ENCODE peak calls at places on chromosomes 11 and 22, in four cellular contexts. L, I, O and C are unnamed samples.

GRCh38 chr22:47073101-47073500 is 310.7 kb downstream of the TBC1D22A start:
- DNase-seq in L (no peak), I (no peak), O (no peak), C (no peak)

GRCh38 chr11:65182258-65183170 is 786 bp downstream of the CAPN1 start:
- DNase-seq in L (peak), O (peak), I (no peak), C (no peak)

GRCh38 chr11:122439911-122440782 is 215.4 kb upstream of the UBASH3B start:
- DNase-seq in L (no peak), I (no peak), O (peak), C (peak)

GRCh38 chr22:49398646-49399045 is 429.0 kb downstream of the BRD1 start:
- DNase-seq in L (no peak), I (no peak), O (no peak), C (no peak)

GRCh38 chr11:130801287-130802146 is 114.8 kb downstream of the SNX19 start:
- DNase-seq in L (no peak), O (no peak), I (no peak), C (peak)

GRCh38 chr11:124817036-124817435 is 16.8 kb upstream of the MSANTD2 start:
- DNase-seq in L (no peak), O (no peak), I (no peak), C (no peak)

GRCh38 chr22:25406510-25407210 is 157.8 kb upstream of the GRK3 start:
- DNase-seq in I (no peak), O (no peak), L (no peak), C (no peak)

GRCh38 chr11:5291207-5291838 is 10.4 kb downstream of the OR51B4 start:
- DNase-seq in L (peak), O (peak), I (no peak), C (peak)

GRCh38 chr11:26599421-26599820 is 27.4 kb upstream of the MUC15 start:
- DNase-seq in I (no peak), O (peak), L (no peak), C (no peak)

GRCh38 chr22:50612168-50612714 is 11.6 kb downstream of the MAPK8IP2 start:
- DNase-seq in L (no peak), I (no peak), O (no peak), C (no peak)

GRCh38 chr11:12359761-12360160 is 17.6 kb upstream of the PARVA start:
- DNase-seq in O (no peak), L (no peak), I (no peak), C (peak)

GRCh38 chr11:19632435-19632834 is 80.2 kb upstream of the NAV2 start:
- DNase-seq in I (no peak), O (no peak), L (no peak), C (peak)

GRCh38 chr11:19631657-19632325 is 80.8 kb upstream of the NAV2 start:
- DNase-seq in O (no peak), L (no peak), I (no peak), C (no peak)

GRCh38 chr11:19625438-19625837 is 87.2 kb upstream of the NAV2 start:
- DNase-seq in L (no peak), I (no peak), O (no peak), C (peak)

GRCh38 chr11:19627566-19627965 is 85.1 kb upstream of the NAV2 start:
- DNase-seq in L (no peak), O (no peak), I (no peak), C (no peak)

DNA sequence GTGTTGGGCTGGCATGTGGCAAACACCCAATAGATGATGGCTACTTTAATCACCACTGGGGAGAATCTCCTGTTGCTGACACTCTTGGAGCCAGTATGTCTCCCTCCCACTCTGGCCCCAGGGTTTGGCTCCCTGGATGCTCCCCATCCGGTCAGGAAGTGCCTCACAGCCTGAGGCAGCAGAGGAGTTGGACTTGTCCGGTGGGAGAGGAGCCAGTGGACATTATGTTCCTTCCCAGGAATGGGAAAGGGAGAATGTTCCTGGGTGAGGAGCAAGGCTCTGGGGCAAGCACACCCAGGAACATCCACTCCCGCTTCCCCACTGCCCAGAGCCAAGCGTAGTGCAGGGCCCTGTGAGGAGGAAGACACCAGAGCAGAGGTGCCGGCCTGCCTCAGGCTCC is 84.6 kb upstream of the NAV2 start:
- DNase-seq in O (no peak), I (no peak), L (no peak), C (peak)
- TF ChIP-seq CEBPB in O (no peak), I (no peak), L (no peak), C (no peak)

GRCh38 chr22:45576730-45577464 is 74.2 kb downstream of the FBLN1 start:
- DNase-seq in I (no peak), L (no peak), O (no peak), C (no peak)

GRCh38 chr22:45575607-45576272 is 73.1 kb downstream of the FBLN1 start:
- DNase-seq in L (no peak), I (no peak), O (no peak), C (no peak)

GRCh38 chr22:45575173-45575572 is 72.5 kb downstream of the FBLN1 start:
- DNase-seq in L (no peak), I (no peak), O (no peak), C (no peak)

GRCh38 chr22:45577746-45578523 is 75.3 kb downstream of the FBLN1 start:
- DNase-seq in O (peak), I (peak), L (peak), C (peak)

GRCh38 chr22:45576273-45576625 is 73.6 kb downstream of the FBLN1 start:
- DNase-seq in O (no peak), L (no peak), I (no peak), C (no peak)
- TF ChIP-seq RFX5 in O (no peak), L (no peak), I (no peak), C (no peak)

DNA sequence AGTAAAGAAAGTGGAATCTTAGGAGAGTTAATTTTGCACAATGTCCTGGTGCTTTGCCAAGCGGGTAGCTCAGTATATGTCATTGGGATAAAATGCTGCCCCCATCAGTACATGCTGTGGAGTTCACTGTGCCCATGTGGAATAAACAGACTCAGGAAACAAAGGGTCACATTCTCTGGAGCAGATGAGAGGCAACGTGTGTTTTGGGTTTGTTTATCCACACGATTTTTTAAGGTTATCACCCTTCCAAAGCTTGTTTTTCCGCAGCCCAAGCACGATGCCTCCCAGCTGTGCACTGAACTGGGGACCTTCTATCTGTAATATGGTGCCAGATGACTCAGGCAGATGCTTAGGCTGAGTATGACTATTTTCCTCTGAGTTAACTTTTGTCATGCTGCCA is 6.4 kb downstream of the OR4D6 start:
- DNase-seq in O (no peak), L (no peak), I (no peak), C (no peak)
- TF ChIP-seq ELK1 in O (no peak), L (no peak), I (no peak), C (no peak)

DNA sequence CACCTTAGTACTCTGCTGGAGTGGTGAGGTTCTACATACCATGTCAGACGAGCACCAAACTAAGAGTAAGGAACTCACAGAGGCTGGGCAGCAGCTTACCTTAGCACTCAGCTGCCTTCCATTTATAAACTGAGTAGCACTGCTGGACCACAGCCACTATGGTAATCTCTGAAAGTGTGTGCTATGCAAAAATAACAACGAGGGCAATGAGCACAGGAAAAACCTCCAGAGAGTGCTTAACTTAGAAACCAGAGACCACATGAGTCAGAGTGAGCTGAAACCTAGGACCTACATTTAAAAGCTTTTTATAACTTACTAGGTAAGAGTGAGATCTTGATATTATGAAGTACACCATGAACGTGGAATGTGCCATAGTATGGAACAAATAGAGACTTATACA is 17.1 kb upstream of the CD59 start:
- DNase-seq in I (peak), O (no peak), L (no peak), C (peak)
- TF ChIP-seq CEBPB in I (no peak), O (no peak), L (no peak), C (no peak)

DNA sequence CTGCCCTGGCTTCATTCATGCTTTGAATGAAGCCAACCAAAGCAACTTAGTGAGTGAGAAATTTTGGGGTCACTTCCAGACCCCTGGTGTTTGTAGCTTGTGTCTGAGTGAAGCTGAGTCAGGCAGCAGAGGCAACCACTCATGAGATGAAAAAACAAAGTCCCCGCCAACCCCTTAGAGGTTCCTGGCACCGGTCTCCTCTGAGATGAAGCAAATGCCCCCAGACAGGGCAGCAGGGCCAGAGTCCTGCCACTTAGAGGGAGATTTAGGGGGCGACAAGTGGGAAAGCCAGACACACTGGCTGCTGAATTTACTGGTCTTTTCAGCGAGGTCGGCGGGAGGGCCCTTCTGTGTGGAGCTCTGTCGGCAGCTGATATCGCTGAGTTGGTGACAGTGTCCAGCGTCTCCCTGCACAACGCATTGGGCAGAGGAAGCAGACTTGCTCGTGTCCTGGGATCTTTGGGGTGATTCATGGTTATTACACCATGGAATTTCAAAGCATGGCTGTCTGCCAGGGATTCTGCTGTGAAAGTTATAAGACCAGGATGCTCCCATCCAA is 482.6 kb downstream of the MIAT start:
- DNase-seq in O (peak), I (no peak), L (no peak), C (peak)
- TF ChIP-seq RFX5 in O (no peak), I (no peak), L (no peak), C (no peak)

DNA sequence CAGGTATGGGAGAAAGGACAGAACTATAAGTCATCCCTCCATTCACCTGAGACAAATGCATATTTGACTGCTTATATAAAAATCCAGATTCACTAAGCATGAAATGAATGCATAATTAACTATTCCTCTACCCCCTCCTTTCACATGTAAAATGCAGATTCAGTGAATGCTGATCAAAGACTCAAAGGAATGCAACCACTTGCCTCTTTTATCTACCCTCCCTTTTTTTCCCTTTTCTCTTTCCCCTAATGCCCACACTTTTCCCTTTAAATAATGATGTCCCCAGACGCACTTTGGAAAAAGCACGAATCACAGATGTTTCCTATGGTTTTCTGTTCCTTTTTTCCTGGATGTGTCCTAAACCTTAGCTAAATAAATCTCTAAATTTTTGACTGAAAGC is 4.5 kb upstream of the PLAAT4 start:
- DNase-seq in L (no peak), O (no peak), I (no peak), C (no peak)
- TF ChIP-seq ELK1 in L (no peak), O (no peak), I (no peak), C (no peak)